ENCODE peak calls at places on chromosomes 11 and 22, in seven cellular contexts. A is colonic mucosa, R is cardiac muscle cell, E is heart right ventricle, V is esophagus squamous epithelium, X is stomach, Y is coronary artery. F is an unnamed sample.

GRCh38 chr11:86153439-86153838 is 84.6 kb upstream of the PICALM start:
- DNase-seq in R (no peak), V (no peak), X (no peak), A (no peak), Y (no peak), E (no peak), F (no peak)

GRCh38 chr11:70251583-70252285 is 18.8 kb upstream of the PPFIA1 start:
- DNase-seq in R (no peak), A (no peak), V (no peak), E (no peak), X (no peak), Y (no peak), F (no peak)

GRCh38 chr22:21026783-21027692 is 5.3 kb downstream of the SLC7A4 start:
- DNase-seq in X (no peak), E (no peak), A (no peak), R (no peak), V (no peak), Y (no peak), F (no peak)

GRCh38 chr11:132960679-132961078 is 571.6 kb downstream of the OPCML start:
- DNase-seq in E (no peak), V (no peak), Y (no peak), R (no peak), X (no peak), A (no peak), F (no peak)

GRCh38 chr11:133947298-133947905 is 9.4 kb downstream of the IGSF9B start:
- DNase-seq in V (no peak), R (peak), E (peak), Y (no peak), X (no peak), A (no peak), F (no peak)

GRCh38 chr22:43840431-43840830 is 21.9 kb downstream of the SULT4A1 start:
- DNase-seq in R (no peak), Y (no peak), V (no peak), A (no peak), E (no peak), X (no peak), F (no peak)

GRCh38 chr11:116813781-116814471 is 9.2 kb downstream of the APOA4 start:
- DNase-seq in V (no peak), R (no peak), A (no peak), X (peak), Y (no peak), E (no peak), F (no peak)

GRCh38 chr11:126748097-126748756 is 252.3 kb downstream of the KIRREL3 start:
- DNase-seq in X (no peak), A (no peak), Y (no peak), R (no peak), E (no peak), V (no peak), F (no peak)

GRCh38 chr22:44185237-44186120 is 4.8 kb downstream of the PARVG start:
- DNase-seq in A (no peak), X (no peak), R (no peak), Y (no peak), E (no peak), V (no peak), F (no peak)

GRCh38 chr11:120117991-120118390 is 19.9 kb downstream of the TRIM29 start:
- DNase-seq in A (no peak), V (no peak), X (no peak), E (no peak), R (no peak), Y (no peak), F (no peak)

GRCh38 chr11:120112174-120112796 is 25.6 kb downstream of the TRIM29 start:
- DNase-seq in X (no peak), E (no peak), R (no peak), A (no peak), Y (no peak), V (no peak), F (no peak)

GRCh38 chr11:120119121-120119520 is 18.8 kb downstream of the TRIM29 start:
- DNase-seq in V (no peak), E (no peak), X (no peak), Y (no peak), R (no peak), A (no peak), F (no peak)

GRCh38 chr11:120116966-120117365 is 20.9 kb downstream of the TRIM29 start:
- DNase-seq in Y (no peak), A (no peak), X (no peak), R (no peak), V (no peak), E (no peak), F (no peak)

GRCh38 chr11:120115272-120116000 is 22.5 kb downstream of the TRIM29 start:
- DNase-seq in V (no peak), A (no peak), X (no peak), R (no peak), Y (no peak), E (no peak), F (no peak)
- TF ChIP-seq CTCF in V (no peak), A (no peak), X (no peak), R (peak), Y (no peak), E (no peak), F (no peak)

GRCh38 chr11:74010306-74010981 is 1.6 kb upstream of the UCP3 start:
- DNase-seq in X (no peak), E (no peak), R (peak), Y (peak), V (no peak), A (no peak), F (no peak)
- H3K27ac ChIP-seq in X (no peak), E (no peak), R (peak), Y (no peak), V (no peak), A (no peak), F (no peak)

GRCh38 chr11:65588199-65589054 is 7.2 kb downstream of the KCNK7 start:
- DNase-seq in A (peak), Y (no peak), R (peak), E (peak), V (no peak), X (peak), F (no peak)
- TF ChIP-seq CTCF in A (peak), Y (no peak), R (peak), E (peak), V (peak), X (peak), F (peak)

GRCh38 chr11:114134870-114135269 is 75.4 kb downstream of the ZBTB16 start:
- DNase-seq in E (no peak), A (no peak), Y (no peak), R (no peak), V (no peak), X (no peak), F (no peak)

GRCh38 chr11:114132427-114132826 is 72.9 kb downstream of the ZBTB16 start:
- DNase-seq in X (no peak), E (no peak), R (no peak), Y (no peak), V (no peak), A (no peak), F (no peak)

GRCh38 chr11:114132944-114133394 is 73.5 kb downstream of the ZBTB16 start:
- DNase-seq in X (no peak), A (peak), R (no peak), V (no peak), E (no peak), Y (no peak), F (peak)

GRCh38 chr11:114135737-114136151 is 76.2 kb downstream of the ZBTB16 start:
- DNase-seq in X (no peak), Y (no peak), E (no peak), V (no peak), A (no peak), R (no peak), F (no peak)

DNA sequence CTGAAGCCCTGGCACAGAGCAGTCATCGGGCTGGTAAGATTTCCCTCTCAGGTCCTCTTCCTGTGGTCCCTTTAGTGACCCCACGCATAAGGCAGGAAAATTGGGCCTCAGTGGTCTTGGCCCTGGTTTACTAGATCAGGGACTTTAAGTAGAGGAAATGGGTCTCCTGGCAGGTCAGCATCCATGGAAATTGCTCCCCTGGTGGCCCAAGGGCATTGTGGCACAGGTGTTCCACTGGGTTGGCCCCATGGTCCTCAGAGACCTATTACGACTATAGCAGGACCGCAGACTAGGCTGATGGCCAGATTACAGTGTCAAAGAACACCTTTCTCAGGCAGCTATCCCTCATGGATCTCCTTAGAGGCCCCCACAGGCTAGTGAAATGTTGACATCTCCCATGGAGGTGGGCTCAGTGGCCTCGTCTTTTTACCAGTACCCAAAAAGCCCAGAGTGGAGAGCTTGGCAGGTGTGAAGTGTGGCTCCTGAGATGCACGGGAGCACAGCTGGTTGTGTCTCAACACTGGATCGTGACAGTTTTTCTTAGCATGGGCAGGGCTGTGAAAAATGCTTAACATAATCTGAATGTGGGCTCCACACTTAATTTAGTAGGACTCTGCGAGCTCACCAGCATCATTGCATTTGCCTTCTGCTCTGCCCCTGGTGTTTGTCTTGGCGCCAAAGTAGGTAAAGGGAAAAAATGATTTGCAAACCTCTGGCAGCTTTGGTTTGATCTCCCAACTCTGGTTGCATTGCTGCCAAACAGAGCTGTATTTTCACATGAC is 74.2 kb downstream of the ZBTB16 start:
- DNase-seq in R (no peak), E (no peak), X (no peak), V (no peak), A (no peak), Y (no peak), F (peak)
- H3K27ac ChIP-seq in R (no peak), E (no peak), X (peak), V (peak), A (no peak), Y (peak), F (no peak)

DNA sequence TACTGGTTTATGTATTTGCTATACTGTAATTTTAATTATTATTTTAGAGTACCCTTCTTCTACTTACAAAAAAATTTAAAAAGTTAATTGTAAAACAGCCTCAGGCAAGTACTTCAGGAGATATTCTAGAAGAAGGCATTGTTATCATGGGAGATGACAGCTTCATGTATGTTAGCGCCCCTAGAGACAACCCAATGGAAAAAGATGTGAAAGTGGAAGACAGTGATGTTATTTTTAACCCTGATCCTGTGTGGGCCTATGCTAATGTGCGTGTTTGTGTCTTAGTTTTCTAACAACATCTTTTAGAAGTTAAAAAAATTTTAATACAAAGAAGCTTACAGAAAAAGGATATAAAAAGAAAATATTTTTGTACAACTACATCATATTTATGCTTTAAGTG is 205.0 kb downstream of the FAM76B start:
- DNase-seq in X (no peak), R (no peak), A (no peak), E (no peak), Y (no peak), V (no peak), F (no peak)
- TF ChIP-seq CTCF in X (no peak), R (no peak), A (no peak), E (no peak), Y (no peak), V (no peak), F (no peak)

GRCh38 chr22:49838771-49839717 is 11.4 kb upstream of the BRD1 start:
- DNase-seq in X (no peak), A (peak), V (no peak), Y (no peak), E (no peak), R (no peak), F (no peak)
- H3K27ac ChIP-seq in X (peak), A (no peak), V (no peak), Y (no peak), E (no peak), R (no peak), F (no peak)

GRCh38 chr11:66854729-66855211 is 2.1 kb upstream of the LRFN4 start:
- DNase-seq in X (no peak), Y (no peak), R (no peak), A (no peak), V (no peak), E (no peak), F (peak)

GRCh38 chr11:66857234-66857926 is 516 bp downstream of the LRFN4 start:
- DNase-seq in V (no peak), R (no peak), E (no peak), Y (no peak), A (no peak), X (no peak), F (peak)

GRCh38 chr11:66856496-66857233 is at the start of gene LRFN4:
- DNase-seq in R (peak), A (peak), E (no peak), V (peak), Y (no peak), X (peak), F (no peak)

GRCh38 chr11:66854231-66854661 is 2.6 kb upstream of the LRFN4 start:
- DNase-seq in V (no peak), A (no peak), E (no peak), X (no peak), R (no peak), Y (no peak), F (no peak)

GRCh38 chr11:66855574-66856495 is 1.0 kb upstream of the LRFN4 start:
- DNase-seq in E (peak), Y (peak), R (peak), A (peak), V (peak), X (peak), F (peak)
- TF ChIP-seq CTCF in E (no peak), Y (no peak), R (no peak), A (no peak), V (no peak), X (no peak), F (no peak)

F was measured in pancreas.